ENCODE peak calls at places on chromosome 9, in seven cellular contexts. U is IMR-90, S is H1, X is HCT116, G is K562, C is GM12878, F is HepG2. B is an unnamed sample.

GRCh38 chr9:20558609-20559016 is 63.7 kb downstream of the MLLT3 start:
- DNase-seq in U (peak), S (peak), X (no peak), G (no peak), C (no peak), F (no peak), B (peak)

GRCh38 chr9:35689601-35690446 is at the start of gene TPM2:
- DNase-seq in U (peak), S (peak), X (peak), G (peak), C (no peak), F (no peak), B (peak)

GRCh38 chr9:38301376-38302106 is 91.0 kb upstream of the ALDH1B1 start:
- DNase-seq in U (no peak), S (no peak), X (no peak), G (no peak), C (no peak), F (no peak), B (no peak)

GRCh38 chr9:88056876-88057275 is 81.4 kb downstream of the SPATA31C2 start:
- DNase-seq in U (peak), S (no peak), X (no peak), G (no peak), C (no peak), F (no peak), B (no peak)

GRCh38 chr9:95092321-95093072 is 225.0 kb downstream of the FANCC start:
- DNase-seq in U (peak), S (no peak), X (peak), G (no peak), C (no peak), F (no peak), B (no peak)

GRCh38 chr9:1231998-1232919 is 182.1 kb downstream of the DMRT2 start:
- DNase-seq in U (peak), S (no peak), X (no peak), G (no peak), C (no peak), F (peak), B (peak)

GRCh38 chr9:297104-297794 is 82.6 kb downstream of the DOCK8 start:
- DNase-seq in U (no peak), S (no peak), X (no peak), G (no peak), C (peak), F (no peak), B (peak)

GRCh38 chr9:73009649-73010288 is 56.9 kb upstream of the ALDH1A1 start:
- DNase-seq in U (no peak), S (no peak), X (no peak), G (peak), C (no peak), F (no peak), B (no peak)

GRCh38 chr9:120348951-120349429 is 231.0 kb downstream of the CDK5RAP2 start:
- DNase-seq in U (peak), S (peak), X (peak), G (peak), C (no peak), F (peak), B (peak)

GRCh38 chr9:38358390-38359296 is 33.9 kb upstream of the ALDH1B1 start:
- DNase-seq in U (no peak), S (no peak), X (no peak), G (no peak), C (no peak), F (peak), B (no peak)

DNA sequence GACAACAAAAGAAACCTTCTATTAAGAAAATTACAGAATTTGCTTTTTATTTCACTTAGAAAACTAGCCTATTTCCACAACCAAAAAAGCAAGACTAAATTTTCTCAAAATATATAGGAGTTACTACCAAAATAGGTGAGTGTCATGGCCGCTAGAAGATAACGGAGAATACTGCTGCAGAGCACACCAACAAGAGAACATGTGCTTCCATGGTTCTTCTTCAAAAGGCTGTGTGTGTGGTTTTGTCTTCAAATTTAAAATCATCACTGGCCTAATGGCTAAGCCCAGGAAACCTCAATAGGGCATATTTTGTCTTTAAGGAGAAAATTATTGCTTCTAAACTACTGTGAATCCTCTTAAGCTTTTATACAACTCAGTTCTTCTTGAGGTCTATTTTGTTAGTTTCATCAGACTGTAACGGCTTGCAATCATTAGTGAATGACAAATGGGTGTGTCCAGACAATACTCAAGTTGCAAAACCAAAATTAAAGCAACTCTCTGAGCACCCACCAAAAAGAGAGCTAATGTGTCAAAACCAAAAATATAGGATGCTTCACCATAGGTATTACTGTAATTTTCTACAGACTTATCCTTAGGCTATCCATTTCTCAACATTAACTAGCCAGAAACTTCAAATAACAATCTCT is 3.3 kb downstream of the SETX start:
- DNase-seq in U (no peak), S (no peak), X (no peak), G (no peak), C (no peak), F (no peak), B (no peak)
- TF ChIP-seq CEBPB in U (no peak), S (no peak), X (no peak), G (no peak), C (no peak), F (no peak), B (no peak)

GRCh38 chr9:134284273-134284672 is 42.0 kb upstream of the RXRA start:
- DNase-seq in U (no peak), S (no peak), X (no peak), G (no peak), C (no peak), F (no peak), B (no peak)
- TF ChIP-seq CEBPB in U (no peak), S (no peak), X (no peak), G (no peak), C (no peak), F (no peak), B (no peak)

DNA sequence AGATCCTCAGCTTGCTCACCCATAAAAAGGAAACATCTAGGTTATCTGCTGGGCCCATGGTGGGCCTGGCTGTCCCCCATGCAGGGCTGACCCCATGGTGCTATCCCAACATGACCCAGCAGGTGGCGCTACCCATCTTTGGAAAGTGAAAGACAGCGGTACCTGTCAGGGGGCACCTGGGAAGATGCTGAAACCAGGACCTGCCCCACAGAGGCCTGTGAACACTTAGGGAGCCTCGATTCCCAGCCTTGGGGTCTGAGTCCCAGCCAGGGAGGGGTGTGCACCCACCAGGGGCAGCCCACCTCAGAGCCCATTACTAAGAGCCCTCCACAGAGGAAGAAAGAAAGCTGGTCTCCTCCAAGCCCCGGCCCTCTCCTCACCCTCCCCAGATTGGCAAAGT is 46.6 kb upstream of the IPPK start:
- DNase-seq in U (peak), S (peak), X (peak), G (peak), C (no peak), F (peak), B (peak)
- TF ChIP-seq CEBPB in U (no peak), S (no peak), X (no peak), G (no peak), C (no peak), F (no peak), B (no peak)

DNA sequence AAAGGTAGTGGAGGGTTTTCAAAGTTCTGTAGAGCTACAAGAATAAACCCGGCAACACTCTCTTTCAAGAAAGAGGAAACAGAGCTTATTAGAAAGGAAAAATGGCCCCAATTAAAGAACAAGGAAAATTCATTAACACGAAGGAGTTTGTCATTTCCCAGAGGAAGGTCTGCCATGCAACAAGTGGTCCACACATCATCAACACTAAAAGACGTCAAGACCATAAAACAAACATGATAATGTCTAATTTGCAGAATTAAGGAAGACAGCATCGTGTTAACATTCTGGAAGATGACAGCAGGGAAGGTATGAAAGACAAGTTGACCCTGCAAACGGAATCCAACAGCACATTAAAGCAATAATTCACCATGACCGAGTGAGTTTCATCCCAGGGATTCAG is 28.6 kb upstream of the NRARP start:
- DNase-seq in U (no peak), S (no peak), X (no peak), G (no peak), C (no peak), F (no peak), B (no peak)
- TF ChIP-seq CEBPB in U (no peak), S (no peak), X (no peak), G (no peak), C (no peak), F (no peak), B (no peak)

GRCh38 chr9:114587345-114588149 is at the start of gene ATP6V1G1:
- DNase-seq in U (peak), S (peak), X (peak), G (peak), C (peak), F (peak), B (peak)
- TF ChIP-seq CEBPB in U (no peak), S (no peak), X (no peak), G (no peak), C (no peak), F (no peak), B (no peak)

GRCh38 chr9:107049825-107050184 is 186.8 kb downstream of the ZNF462 start:
- DNase-seq in U (no peak), S (no peak), X (no peak), G (no peak), C (no peak), F (no peak), B (no peak)

GRCh38 chr9:107044872-107045271 is 181.9 kb downstream of the ZNF462 start:
- DNase-seq in U (no peak), S (no peak), X (no peak), G (no peak), C (no peak), F (no peak), B (no peak)

GRCh38 chr9:107049046-107049824 is 186.3 kb downstream of the ZNF462 start:
- DNase-seq in U (no peak), S (no peak), X (no peak), G (no peak), C (no peak), F (no peak), B (no peak)

GRCh38 chr9:107043886-107044285 is 180.9 kb downstream of the ZNF462 start:
- DNase-seq in U (no peak), S (no peak), X (no peak), G (no peak), C (no peak), F (no peak), B (no peak)

DNA sequence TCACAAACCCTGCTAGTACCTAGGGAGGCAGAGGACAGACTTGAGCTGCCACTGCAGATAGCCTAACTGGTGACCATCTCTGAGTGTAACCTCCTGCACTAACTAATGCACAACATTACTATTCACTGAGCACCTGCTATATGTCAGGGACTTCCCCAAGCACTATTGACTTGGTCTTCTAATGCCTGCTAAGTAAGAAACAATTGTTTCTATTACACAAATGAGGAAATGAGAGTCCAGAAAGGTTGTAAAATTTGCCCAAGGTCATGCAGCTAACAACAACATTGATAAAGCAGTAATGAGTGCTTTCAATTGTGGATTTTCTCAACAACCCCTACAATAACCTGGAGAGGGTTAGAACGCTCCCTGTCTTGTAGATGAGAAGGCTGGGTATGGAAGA is 183.7 kb downstream of the ZNF462 start:
- DNase-seq in U (no peak), S (no peak), X (no peak), G (no peak), C (peak), F (no peak), B (no peak)
- TF ChIP-seq CEBPB in U (no peak), S (no peak), X (no peak), G (no peak), C (no peak), F (no peak), B (no peak)

GRCh38 chr9:10479172-10479571 is 133.6 kb downstream of the PTPRD start:
- DNase-seq in U (no peak), S (no peak), X (no peak), G (peak), C (no peak), F (peak), B (peak)
- TF ChIP-seq CEBPB in U (no peak), S (no peak), X (no peak), G (no peak), C (no peak), F (no peak), B (no peak)

GRCh38 chr9:129435272-129435671 is 185.6 kb downstream of the C9orf50 start:
- DNase-seq in U (no peak), S (no peak), X (no peak), G (no peak), C (no peak), F (no peak), B (no peak)
- TF ChIP-seq CEBPB in U (no peak), S (no peak), X (no peak), G (no peak), C (no peak), F (no peak), B (no peak)

B was measured in A549.